ENCODE peak calls at places on chromosomes 3 and 15, in five cellular contexts. O is hippocampal formation; E is activated T-cell treated with anti-CD3 and anti-CD28 coated beads, Interleukin-2, amount 50 U/mL, for 24 hours; U is fibroblast of the conjunctiva; S is GM13977. Z is an unnamed sample.

GRCh38 chr3:51675201-51675611 is 4.2 kb downstream of the TEX264 start:
- DNase-seq in S (no peak), E (peak), U (peak), O (no peak), Z (no peak)

GRCh38 chr3:69282191-69282590 is 103.7 kb downstream of the FRMD4B start:
- DNase-seq in U (no peak), E (peak), S (peak), O (no peak), Z (no peak)

GRCh38 chr15:52667597-52667996 is 11.6 kb downstream of the ATOSA start:
- DNase-seq in U (no peak), E (no peak), O (no peak), S (no peak), Z (no peak)

GRCh38 chr3:169146866-169147245 is 516.7 kb downstream of the MECOM start:
- DNase-seq in O (no peak), S (no peak), U (no peak), E (no peak), Z (no peak)

GRCh38 chr3:134765468-134765867 is 29.6 kb upstream of the EPHB1 start:
- DNase-seq in U (no peak), O (no peak), S (no peak), E (no peak), Z (no peak)

GRCh38 chr3:70108072-70108471 is 108.5 kb downstream of the SAMMSON start:
- DNase-seq in E (no peak), O (no peak), S (peak), U (no peak), Z (no peak)

GRCh38 chr15:87224409-87224808 is 1032.1 kb downstream of the NTRK3 start:
- DNase-seq in E (no peak), S (no peak), O (no peak), U (no peak), Z (no peak)

GRCh38 chr3:59247402-59247841 is 197.6 kb upstream of the CFAP20DC start:
- DNase-seq in U (no peak), S (peak), E (no peak), O (no peak), Z (no peak)

GRCh38 chr15:65406402-65407000 is 16.2 kb downstream of the IGDCC4 start:
- DNase-seq in E (no peak), O (no peak), S (no peak), U (no peak), Z (no peak)